ENCODE peak calls at places on chromosome 15, in four cellular contexts. H is GM12878, K is HepG2, B is K562. R is an unnamed sample.

GRCh38 chr15:86139828-86140227 is 60.2 kb downstream of the AGBL1 start:
- DNase-seq in H (no peak), B (peak), K (no peak), R (peak)

GRCh38 chr15:77607111-77607893 is 25.4 kb downstream of the LINGO1 start:
- DNase-seq in K (no peak), H (no peak), B (peak), R (no peak)

GRCh38 chr15:70466895-70467529 is 296.3 kb downstream of the UACA start:
- DNase-seq in H (no peak), K (peak), B (peak), R (peak)

GRCh38 chr15:64527263-64527984 is 67.0 kb downstream of the ZNF609 start:
- DNase-seq in K (no peak), H (no peak), B (no peak), R (no peak)

GRCh38 chr15:60905587-60905986 is 323.5 kb downstream of the RORA start:
- DNase-seq in K (no peak), H (no peak), B (no peak), R (peak)

GRCh38 chr15:36315649-36316048 is 263.8 kb upstream of the CDIN1 start:
- DNase-seq in K (no peak), H (no peak), B (no peak), R (no peak)

GRCh38 chr15:69526086-69526485 is 73.5 kb downstream of the RPLP1 start:
- DNase-seq in B (no peak), H (no peak), K (no peak), R (no peak)

GRCh38 chr15:39855400-39855799 is 64.7 kb downstream of the GPR176 start:
- DNase-seq in B (no peak), H (no peak), K (no peak), R (no peak)

GRCh38 chr15:62483817-62484216 is 318.7 kb upstream of the C2CD4B start:
- DNase-seq in K (no peak), H (no peak), B (no peak), R (no peak)

GRCh38 chr15:87268675-87269074 is 987.9 kb downstream of the NTRK3 start:
- DNase-seq in K (no peak), H (no peak), B (no peak), R (no peak)

GRCh38 chr15:99442268-99442897 is 123.4 kb upstream of the MEF2A start:
- DNase-seq in K (no peak), H (no peak), B (no peak), R (no peak)

GRCh38 chr15:55770808-55771207 is 27.9 kb upstream of the PRTG start:
- DNase-seq in B (no peak), K (no peak), H (no peak), R (no peak)

GRCh38 chr15:101161656-101162055 is 90.2 kb downstream of the CHSY1 start:
- DNase-seq in K (no peak), B (no peak), H (no peak), R (no peak)
- TF ChIP-seq MAX in K (no peak), B (no peak), H (no peak), R (no peak)

DNA sequence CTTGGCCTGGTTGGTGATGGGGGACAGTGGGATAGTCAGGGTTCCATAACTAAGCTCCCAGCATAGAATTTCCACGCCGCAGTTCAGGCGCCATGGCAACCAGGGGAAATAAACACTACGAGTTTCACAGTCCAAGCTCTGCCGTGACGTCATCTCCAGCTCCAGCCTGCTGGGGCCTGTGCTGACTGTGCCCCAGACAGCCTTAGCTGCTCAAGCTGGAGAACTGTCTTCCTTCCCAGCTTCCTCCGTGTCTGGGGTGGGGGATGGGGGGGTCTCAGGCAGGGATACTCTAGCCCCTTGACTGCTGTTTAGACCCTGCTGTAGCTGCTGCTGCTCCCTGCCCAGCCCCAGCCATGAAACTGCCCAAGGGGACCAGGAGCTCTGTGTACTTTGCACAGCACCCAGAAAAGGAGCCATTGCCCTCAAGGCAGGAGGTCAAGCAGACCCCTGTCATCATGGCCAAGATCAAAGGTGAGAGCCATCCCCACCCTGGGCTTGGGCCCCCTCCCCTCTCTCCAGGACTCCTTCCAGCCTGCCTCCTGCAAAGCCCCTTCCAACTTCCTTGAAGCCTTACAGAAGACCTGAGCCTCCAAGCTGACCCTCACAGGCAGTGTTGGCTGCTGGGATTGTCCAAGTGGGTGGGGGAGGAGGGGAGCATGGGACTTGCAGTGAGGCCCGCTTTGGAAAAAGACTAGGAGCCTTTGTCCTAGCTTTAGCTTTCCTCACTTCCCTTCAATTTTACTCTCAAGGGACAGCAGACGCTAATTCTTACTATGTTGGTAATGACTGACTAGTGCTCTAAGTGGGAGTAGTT is 11.4 kb upstream of the CSPG4 start:
- DNase-seq in H (no peak), K (peak), B (peak), R (peak)
- TF ChIP-seq NR2C2 in H (no peak), K (no peak), B (no peak), R (no peak)

DNA sequence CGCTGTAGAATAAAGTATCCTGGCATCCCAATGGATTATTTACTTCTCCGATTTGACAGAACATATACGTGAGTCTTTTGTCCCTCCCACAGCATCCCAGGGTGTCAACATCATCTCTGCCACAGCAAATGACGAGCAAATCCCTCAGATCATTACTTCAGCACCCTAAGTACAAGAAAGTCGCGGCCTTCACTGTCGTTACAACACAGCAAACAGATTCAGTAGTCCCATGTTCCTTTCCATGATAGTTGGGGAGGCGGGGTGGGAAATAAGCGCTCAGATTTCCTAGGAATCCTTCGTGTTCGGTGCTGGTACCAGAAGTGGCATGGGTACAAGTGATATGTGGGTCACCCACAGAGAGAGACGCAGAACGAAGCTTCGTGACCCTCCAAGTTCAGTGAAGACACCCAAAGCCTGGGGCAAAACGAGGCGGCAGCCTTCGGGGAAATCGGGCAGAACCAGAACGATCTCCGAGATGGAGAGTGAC is 741 bp downstream of the TTBK2 start:
- DNase-seq in K (peak), B (no peak), H (no peak), R (no peak)
- TF ChIP-seq MAX in K (no peak), B (peak), H (no peak), R (no peak)

GRCh38 chr15:65812921-65813320 is 20.8 kb upstream of the DENND4A start:
- DNase-seq in B (no peak), H (no peak), K (no peak), R (no peak)

GRCh38 chr15:65818927-65819562 is 27.0 kb upstream of the DENND4A start:
- DNase-seq in H (peak), K (no peak), B (peak), R (no peak)

GRCh38 chr15:65812467-65812866 is 20.4 kb upstream of the DENND4A start:
- DNase-seq in K (no peak), H (no peak), B (no peak), R (no peak)

GRCh38 chr15:65819563-65819960 is 27.5 kb upstream of the DENND4A start:
- DNase-seq in H (no peak), K (peak), B (peak), R (no peak)

GRCh38 chr15:65816441-65816840 is 24.3 kb upstream of the DENND4A start:
- DNase-seq in H (no peak), K (no peak), B (no peak), R (no peak)
- TF ChIP-seq NR2C2 in H (no peak), K (no peak), B (no peak), R (no peak)

DNA sequence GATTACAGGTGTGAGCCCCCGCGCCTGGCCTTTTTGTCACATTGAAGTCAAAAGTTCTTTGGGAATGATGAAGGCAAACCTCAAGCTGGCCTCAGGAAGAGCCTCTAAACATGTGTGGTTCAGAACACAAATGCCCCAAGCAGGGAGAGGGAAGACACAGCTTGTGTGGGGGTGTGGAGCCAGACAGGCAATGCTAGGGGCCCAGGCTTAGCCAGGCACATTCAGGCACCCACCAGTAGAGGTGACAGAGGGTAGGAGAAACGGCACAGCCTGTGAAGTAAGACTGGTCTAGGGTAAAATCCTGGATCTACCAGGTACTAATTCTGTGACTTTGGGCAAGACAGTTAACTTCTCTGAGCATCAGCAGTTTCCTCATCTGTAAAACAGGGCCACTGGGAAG is 3.5 kb downstream of the HDC start:
- DNase-seq in H (no peak), B (peak), K (no peak), R (peak)
- TF ChIP-seq MAX in H (no peak), B (no peak), K (no peak), R (no peak)

DNA sequence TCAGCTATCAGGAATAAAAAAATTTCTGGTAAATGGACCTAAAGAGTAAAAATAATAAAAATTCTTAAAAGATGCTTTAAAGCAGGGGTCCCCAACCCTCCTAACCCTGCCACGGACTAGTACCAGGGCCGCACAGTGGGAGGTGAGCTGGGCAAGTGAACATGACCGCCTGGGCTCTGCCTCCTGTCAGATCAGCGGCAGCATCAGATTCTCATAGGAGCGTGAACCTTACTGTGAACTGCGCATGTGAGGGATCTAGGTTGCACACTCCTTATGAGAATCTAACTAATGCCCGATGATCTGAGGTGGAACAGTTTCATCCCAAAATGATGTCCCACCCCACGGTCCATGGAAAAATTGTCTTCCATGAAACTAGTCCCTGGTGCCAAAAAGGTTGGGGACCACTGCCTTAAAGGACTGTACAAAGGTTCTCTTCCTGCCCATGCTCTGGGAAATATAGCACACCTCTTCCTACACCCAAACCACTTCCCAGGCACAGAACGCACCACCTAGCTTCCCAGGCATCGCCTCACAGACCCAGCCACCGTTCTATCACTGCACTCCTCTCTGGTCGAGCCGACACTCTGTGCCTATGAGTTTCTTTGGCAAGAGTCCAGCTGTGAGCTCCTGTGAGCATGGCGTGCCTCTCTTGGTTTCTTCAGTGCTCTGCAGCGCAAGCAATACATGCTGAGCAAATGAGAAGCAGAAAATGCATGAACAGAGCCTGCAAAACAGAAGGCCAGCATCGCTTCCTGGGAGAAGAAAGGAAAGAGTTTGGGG is 104.9 kb downstream of the OCA2 start:
- DNase-seq in K (no peak), B (no peak), H (no peak), R (no peak)
- TF ChIP-seq NR2C2 in K (no peak), B (no peak), H (no peak), R (no peak)

DNA sequence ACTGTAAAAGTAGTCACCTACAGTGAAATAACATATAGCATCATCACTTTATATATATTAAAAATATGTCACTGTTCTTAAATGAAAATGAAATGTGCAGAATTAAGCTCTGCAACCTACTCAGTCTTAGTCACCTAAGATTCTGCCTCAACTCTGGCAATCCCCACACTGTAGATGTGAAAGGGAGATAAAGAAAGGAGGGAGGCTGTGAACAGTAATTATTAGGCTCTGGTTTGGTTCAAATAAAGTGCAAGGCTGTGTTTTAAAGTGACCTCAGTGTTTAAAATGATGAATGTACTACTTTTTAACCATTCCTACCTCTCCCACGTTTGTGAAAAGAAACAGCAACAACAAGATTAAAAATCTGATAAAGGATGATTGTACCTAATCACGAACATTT is 72.2 kb downstream of the ATP8B4 start:
- DNase-seq in B (no peak), K (no peak), H (no peak), R (no peak)
- TF ChIP-seq MAX in B (no peak), K (no peak), H (no peak), R (no peak)